ENCODE peak calls at places on chromosomes 5 and 9, in five cellular contexts. One of them, this sample, is unnamed.

GRCh38 chr9:4548796-4549725 is 58.8 kb downstream of the SLC1A1 start:
- DNase-seq in SW480: no peak
- DNase-seq in cardiac muscle cell: peak; percentile 47
- DNase-seq in NCI-H1092 treated with DMSO at 0.1 percent for 48 hours: no peak
- DNase-seq in Daoy: peak; percentile 56
- DNase-seq in this sample: no peak

GRCh38 chr9:117665601-117666377 is 38.4 kb upstream of the TLR4 start:
- DNase-seq in cardiac muscle cell: no peak
- DNase-seq in SW480: no peak
- DNase-seq in NCI-H1092 treated with DMSO at 0.1 percent for 48 hours: no peak
- DNase-seq in Daoy: no peak
- DNase-seq in this sample: no peak

GRCh38 chr9:129712595-129713524 is 40.0 kb downstream of the PTGES start:
- DNase-seq in SW480: no peak
- DNase-seq in Daoy: peak; percentile 60
- DNase-seq in NCI-H1092 treated with DMSO at 0.1 percent for 48 hours: no peak
- DNase-seq in cardiac muscle cell: no peak
- DNase-seq in this sample: no peak

GRCh38 chr9:134319306-134320194 is 6.7 kb upstream of the RXRA start:
- DNase-seq in NCI-H1092 treated with DMSO at 0.1 percent for 48 hours: no peak
- DNase-seq in SW480: no peak
- DNase-seq in cardiac muscle cell: no peak
- DNase-seq in Daoy: no peak
- DNase-seq in this sample: no peak

GRCh38 chr5:141001466-141001853 is 35.2 kb downstream of the PCDHAC2 start:
- DNase-seq in NCI-H1092 treated with DMSO at 0.1 percent for 48 hours: peak; percentile 30
- DNase-seq in cardiac muscle cell: peak; percentile 11
- DNase-seq in Daoy: peak; percentile 46
- DNase-seq in SW480: peak; percentile 71
- DNase-seq in this sample: no peak

GRCh38 chr5:166551384-166551783 is 1740.1 kb upstream of the WWC1 start:
- DNase-seq in cardiac muscle cell: no peak
- DNase-seq in SW480: no peak
- DNase-seq in NCI-H1092 treated with DMSO at 0.1 percent for 48 hours: no peak
- DNase-seq in Daoy: no peak
- DNase-seq in this sample: no peak

GRCh38 chr9:136978073-136978864 is 965 bp downstream of the PTGDS start:
- DNase-seq in Daoy: peak; percentile 79
- DNase-seq in cardiac muscle cell: peak; percentile 88
- DNase-seq in NCI-H1092 treated with DMSO at 0.1 percent for 48 hours: peak; percentile 20
- DNase-seq in SW480: peak; percentile 68
- DNase-seq in this sample: peak; percentile 54

GRCh38 chr5:136212252-136212721 is 19.3 kb upstream of the SMIM32 start:
- DNase-seq in Daoy: peak; percentile 63
- DNase-seq in NCI-H1092 treated with DMSO at 0.1 percent for 48 hours: peak; percentile 54
- DNase-seq in SW480: peak; percentile 50
- DNase-seq in cardiac muscle cell: peak; percentile 65
- DNase-seq in this sample: peak; percentile 7

GRCh38 chr9:126551812-126552211 is 61.9 kb upstream of the LMX1B start:
- DNase-seq in NCI-H1092 treated with DMSO at 0.1 percent for 48 hours: no peak
- DNase-seq in Daoy: no peak
- DNase-seq in SW480: no peak
- DNase-seq in cardiac muscle cell: no peak
- DNase-seq in this sample: no peak

GRCh38 chr9:71608825-71609452 is 159.4 kb downstream of the CEMIP2 start:
- DNase-seq in cardiac muscle cell: no peak
- DNase-seq in SW480: no peak
- DNase-seq in Daoy: no peak
- DNase-seq in NCI-H1092 treated with DMSO at 0.1 percent for 48 hours: no peak
- DNase-seq in this sample: no peak

This sample was measured in activated CD4-positive, alpha-beta T cell treated with anti-CD3 and anti-CD28 coated beads for 4 hours.